ENCODE peak calls at places on chromosomes 6 and 20, in ten cellular contexts. One of them, this sample, is unnamed.

GRCh38 chr20:22371843-22372242 is 212.5 kb downstream of the FOXA2 start:
- DNase-seq in IMR-90: no peak
- DNase-seq in HCT116: no peak
- DNase-seq in tibial nerve: no peak
- DNase-seq in breast epithelium: no peak
- DNase-seq in Peyer's patch: peak
- DNase-seq in H54: no peak
- DNase-seq in NB4: peak
- DNase-seq in right lobe of liver: no peak
- DNase-seq in heart left ventricle: no peak
- DNase-seq in this sample: no peak

GRCh38 chr6:16160794-16161193 is 31.9 kb downstream of the MYLIP start:
- DNase-seq in Peyer's patch: no peak
- DNase-seq in heart left ventricle: no peak
- DNase-seq in tibial nerve: no peak
- DNase-seq in breast epithelium: no peak
- DNase-seq in right lobe of liver: no peak
- DNase-seq in IMR-90: no peak
- DNase-seq in H54: no peak
- DNase-seq in HCT116: no peak
- DNase-seq in NB4: no peak
- DNase-seq in this sample: no peak

GRCh38 chr6:137094411-137095008 is 49.7 kb upstream of the IL20RA start:
- DNase-seq in right lobe of liver: no peak
- DNase-seq in NB4: peak
- DNase-seq in tibial nerve: peak
- DNase-seq in heart left ventricle: peak
- DNase-seq in Peyer's patch: peak
- DNase-seq in breast epithelium: no peak
- DNase-seq in HCT116: peak
- DNase-seq in H54: no peak
- DNase-seq in IMR-90: peak
- DNase-seq in this sample: peak

GRCh38 chr6:140276719-140277118 is 902.3 kb upstream of the CITED2 start:
- DNase-seq in tibial nerve: no peak
- DNase-seq in Peyer's patch: no peak
- DNase-seq in right lobe of liver: no peak
- DNase-seq in NB4: no peak
- DNase-seq in IMR-90: peak
- DNase-seq in H54: no peak
- DNase-seq in breast epithelium: no peak
- DNase-seq in HCT116: no peak
- DNase-seq in heart left ventricle: no peak
- DNase-seq in this sample: no peak

GRCh38 chr20:10563935-10564492 is 109.8 kb downstream of the JAG1 start:
- DNase-seq in heart left ventricle: no peak
- DNase-seq in right lobe of liver: no peak
- DNase-seq in Peyer's patch: no peak
- DNase-seq in tibial nerve: no peak
- DNase-seq in IMR-90: no peak
- DNase-seq in H54: no peak
- DNase-seq in breast epithelium: no peak
- DNase-seq in HCT116: no peak
- DNase-seq in NB4: peak
- DNase-seq in this sample: no peak

GRCh38 chr20:63746766-63747315 is 7.3 kb downstream of the SLC2A4RG start:
- DNase-seq in IMR-90: no peak
- DNase-seq in H54: no peak
- DNase-seq in breast epithelium: no peak
- DNase-seq in Peyer's patch: no peak
- DNase-seq in NB4: no peak
- DNase-seq in heart left ventricle: peak
- DNase-seq in right lobe of liver: peak
- DNase-seq in HCT116: no peak
- DNase-seq in tibial nerve: no peak
- DNase-seq in this sample: no peak

GRCh38 chr6:108581237-108581931 is 20.7 kb downstream of the FOXO3 start:
- DNase-seq in NB4: peak
- DNase-seq in HCT116: no peak
- DNase-seq in heart left ventricle: no peak
- DNase-seq in breast epithelium: no peak
- DNase-seq in Peyer's patch: no peak
- DNase-seq in H54: no peak
- DNase-seq in right lobe of liver: peak
- DNase-seq in tibial nerve: no peak
- DNase-seq in IMR-90: peak
- DNase-seq in this sample: peak

GRCh38 chr6:3578981-3579380 is 122.1 kb upstream of the SLC22A23 start:
- DNase-seq in Peyer's patch: no peak
- DNase-seq in NB4: no peak
- DNase-seq in IMR-90: no peak
- DNase-seq in breast epithelium: no peak
- DNase-seq in tibial nerve: no peak
- DNase-seq in H54: no peak
- DNase-seq in heart left ventricle: no peak
- DNase-seq in HCT116: no peak
- DNase-seq in right lobe of liver: no peak
- DNase-seq in this sample: no peak

GRCh38 chr6:38068854-38069253 is 249.3 kb downstream of the ZFAND3 start:
- DNase-seq in breast epithelium: no peak
- DNase-seq in H54: no peak
- DNase-seq in heart left ventricle: no peak
- DNase-seq in NB4: no peak
- DNase-seq in IMR-90: no peak
- DNase-seq in right lobe of liver: no peak
- DNase-seq in tibial nerve: no peak
- DNase-seq in HCT116: no peak
- DNase-seq in Peyer's patch: no peak
- DNase-seq in this sample: no peak

GRCh38 chr6:163943647-163944395 is 529.3 kb downstream of the QKI start:
- DNase-seq in Peyer's patch: no peak
- DNase-seq in breast epithelium: no peak
- DNase-seq in IMR-90: peak
- DNase-seq in HCT116: no peak
- DNase-seq in H54: no peak
- DNase-seq in right lobe of liver: no peak
- DNase-seq in heart left ventricle: peak
- DNase-seq in tibial nerve: no peak
- DNase-seq in NB4: no peak
- DNase-seq in this sample: no peak

GRCh38 chr6:23413327-23414203 is 712.5 kb upstream of the NRSN1 start:
- DNase-seq in HCT116: no peak
- DNase-seq in tibial nerve: no peak
- DNase-seq in H54: no peak
- DNase-seq in Peyer's patch: no peak
- DNase-seq in right lobe of liver: no peak
- DNase-seq in breast epithelium: no peak
- DNase-seq in IMR-90: peak
- DNase-seq in NB4: no peak
- DNase-seq in heart left ventricle: no peak
- DNase-seq in this sample: no peak

GRCh38 chr6:52549428-52549827 is 27.4 kb downstream of the TRAM2 start:
- DNase-seq in IMR-90: no peak
- DNase-seq in H54: no peak
- DNase-seq in tibial nerve: no peak
- DNase-seq in breast epithelium: no peak
- DNase-seq in NB4: no peak
- DNase-seq in HCT116: no peak
- DNase-seq in right lobe of liver: no peak
- DNase-seq in heart left ventricle: no peak
- DNase-seq in Peyer's patch: no peak
- DNase-seq in this sample: no peak

GRCh38 chr6:114315841-114316595 is 26.8 kb downstream of the HS3ST5 start:
- DNase-seq in tibial nerve: no peak
- DNase-seq in Peyer's patch: no peak
- DNase-seq in heart left ventricle: no peak
- DNase-seq in NB4: no peak
- DNase-seq in breast epithelium: no peak
- DNase-seq in right lobe of liver: no peak
- DNase-seq in H54: no peak
- DNase-seq in HCT116: no peak
- DNase-seq in IMR-90: no peak
- DNase-seq in this sample: no peak

DNA sequence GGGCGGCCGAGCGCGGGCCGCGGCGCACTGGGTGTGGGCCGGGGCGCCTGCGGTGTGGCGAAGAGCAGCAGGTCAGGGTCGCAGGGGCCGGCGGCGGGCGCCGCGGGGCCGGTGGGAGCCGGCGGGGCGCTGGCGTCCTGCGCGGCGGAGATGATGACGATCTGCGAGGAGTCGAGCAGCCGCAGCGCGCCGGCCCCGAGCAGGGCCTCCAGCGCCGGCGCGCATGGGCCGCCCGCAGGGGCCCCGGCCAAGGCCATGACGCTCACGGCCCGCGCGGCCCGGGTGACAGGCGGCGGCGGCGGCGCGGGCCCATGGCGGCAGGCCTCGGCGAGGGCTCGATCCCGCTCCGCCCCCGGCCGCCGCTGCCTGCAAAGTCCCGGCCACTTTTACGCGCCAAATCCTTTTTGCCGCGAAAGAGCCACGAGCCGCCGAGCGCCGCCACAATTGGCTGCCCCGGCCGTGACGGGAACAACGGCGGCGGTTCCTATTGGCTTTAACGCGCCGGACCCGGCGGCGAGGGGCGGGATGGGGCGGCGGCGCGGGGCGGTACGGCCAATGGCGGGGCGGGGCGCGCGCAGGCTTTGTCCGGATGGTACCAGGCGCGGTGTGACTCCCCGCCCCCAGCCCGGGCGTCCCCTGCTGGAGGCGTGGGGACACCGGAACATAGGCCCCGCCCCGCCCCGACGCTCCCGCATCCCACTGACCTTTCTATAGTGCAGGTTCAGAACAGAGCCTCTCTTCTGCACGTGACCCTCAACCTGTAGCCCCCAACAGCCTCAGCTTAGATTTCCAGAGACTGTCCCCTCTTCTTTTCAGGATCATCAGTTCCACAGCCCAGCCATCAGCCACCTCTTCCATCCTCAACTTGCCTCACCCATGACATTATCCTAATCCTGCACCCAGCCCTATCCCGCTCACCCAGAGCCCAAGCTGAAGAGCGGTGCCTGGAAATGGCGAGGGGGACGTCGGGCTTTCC is at the start of gene E2F1:
- DNase-seq in H54: peak
- DNase-seq in NB4: peak
- DNase-seq in tibial nerve: peak
- DNase-seq in HCT116: peak
- DNase-seq in right lobe of liver: peak
- DNase-seq in IMR-90: peak
- DNase-seq in Peyer's patch: peak
- DNase-seq in breast epithelium: peak
- DNase-seq in heart left ventricle: peak
- DNase-seq in this sample: peak
- TF ChIP-seq POLR2A in H54: peak
- TF ChIP-seq POLR2A in NB4: peak
- TF ChIP-seq POLR2A in tibial nerve: no peak
- TF ChIP-seq POLR2A in HCT116: peak
- TF ChIP-seq POLR2A in right lobe of liver: peak
- TF ChIP-seq POLR2A in IMR-90: no peak
- TF ChIP-seq POLR2A in Peyer's patch: no peak
- TF ChIP-seq POLR2A in breast epithelium: no peak
- TF ChIP-seq POLR2A in heart left ventricle: peak
- TF ChIP-seq POLR2A in this sample: no peak

GRCh38 chr6:155493694-155494143 is 38.1 kb upstream of the NOX3 start:
- DNase-seq in NB4: peak
- DNase-seq in HCT116: peak
- DNase-seq in tibial nerve: no peak
- DNase-seq in breast epithelium: peak
- DNase-seq in right lobe of liver: no peak
- DNase-seq in heart left ventricle: peak
- DNase-seq in IMR-90: peak
- DNase-seq in H54: peak
- DNase-seq in Peyer's patch: no peak
- DNase-seq in this sample: no peak
- TF ChIP-seq POLR2A in NB4: no peak
- TF ChIP-seq POLR2A in HCT116: no peak
- TF ChIP-seq POLR2A in tibial nerve: no peak
- TF ChIP-seq POLR2A in breast epithelium: no peak
- TF ChIP-seq POLR2A in right lobe of liver: no peak
- TF ChIP-seq POLR2A in heart left ventricle: no peak
- TF ChIP-seq POLR2A in IMR-90: peak
- TF ChIP-seq POLR2A in H54: no peak
- TF ChIP-seq POLR2A in Peyer's patch: no peak
- TF ChIP-seq POLR2A in this sample: no peak

GRCh38 chr6:33958863-33959651 is 155.3 kb upstream of the MLN start:
- DNase-seq in NB4: no peak
- DNase-seq in Peyer's patch: no peak
- DNase-seq in H54: no peak
- DNase-seq in breast epithelium: no peak
- DNase-seq in right lobe of liver: no peak
- DNase-seq in HCT116: no peak
- DNase-seq in tibial nerve: no peak
- DNase-seq in IMR-90: no peak
- DNase-seq in heart left ventricle: no peak
- DNase-seq in this sample: no peak

GRCh38 chr6:33960345-33961313 is 156.8 kb upstream of the MLN start:
- DNase-seq in IMR-90: no peak
- DNase-seq in NB4: no peak
- DNase-seq in right lobe of liver: no peak
- DNase-seq in Peyer's patch: no peak
- DNase-seq in HCT116: no peak
- DNase-seq in H54: no peak
- DNase-seq in tibial nerve: no peak
- DNase-seq in breast epithelium: no peak
- DNase-seq in heart left ventricle: no peak
- DNase-seq in this sample: peak

GRCh38 chr6:33958208-33958862 is 154.5 kb upstream of the MLN start:
- DNase-seq in H54: no peak
- DNase-seq in IMR-90: no peak
- DNase-seq in breast epithelium: no peak
- DNase-seq in right lobe of liver: no peak
- DNase-seq in heart left ventricle: no peak
- DNase-seq in NB4: peak
- DNase-seq in Peyer's patch: no peak
- DNase-seq in HCT116: no peak
- DNase-seq in tibial nerve: no peak
- DNase-seq in this sample: peak

GRCh38 chr6:33961686-33962085 is 157.9 kb upstream of the MLN start:
- DNase-seq in Peyer's patch: no peak
- DNase-seq in breast epithelium: no peak
- DNase-seq in IMR-90: no peak
- DNase-seq in HCT116: no peak
- DNase-seq in H54: no peak
- DNase-seq in heart left ventricle: no peak
- DNase-seq in tibial nerve: no peak
- DNase-seq in right lobe of liver: no peak
- DNase-seq in NB4: no peak
- DNase-seq in this sample: no peak

GRCh38 chr6:33959661-33960344 is 156.0 kb upstream of the MLN start:
- DNase-seq in IMR-90: no peak
- DNase-seq in heart left ventricle: no peak
- DNase-seq in breast epithelium: no peak
- DNase-seq in HCT116: no peak
- DNase-seq in tibial nerve: no peak
- DNase-seq in H54: no peak
- DNase-seq in NB4: no peak
- DNase-seq in right lobe of liver: no peak
- DNase-seq in Peyer's patch: no peak
- DNase-seq in this sample: no peak
- TF ChIP-seq POLR2A in IMR-90: no peak
- TF ChIP-seq POLR2A in heart left ventricle: no peak
- TF ChIP-seq POLR2A in breast epithelium: no peak
- TF ChIP-seq POLR2A in HCT116: no peak
- TF ChIP-seq POLR2A in tibial nerve: no peak
- TF ChIP-seq POLR2A in H54: no peak
- TF ChIP-seq POLR2A in NB4: no peak
- TF ChIP-seq POLR2A in right lobe of liver: no peak
- TF ChIP-seq POLR2A in Peyer's patch: no peak
- TF ChIP-seq POLR2A in this sample: no peak

GRCh38 chr20:37095609-37096414 is at the start of gene RBL1:
- DNase-seq in HCT116: peak
- DNase-seq in heart left ventricle: peak
- DNase-seq in right lobe of liver: peak
- DNase-seq in NB4: peak
- DNase-seq in H54: peak
- DNase-seq in IMR-90: peak
- DNase-seq in tibial nerve: peak
- DNase-seq in Peyer's patch: peak
- DNase-seq in breast epithelium: peak
- DNase-seq in this sample: peak
- TF ChIP-seq POLR2A in HCT116: peak
- TF ChIP-seq POLR2A in heart left ventricle: peak
- TF ChIP-seq POLR2A in right lobe of liver: peak
- TF ChIP-seq POLR2A in NB4: peak
- TF ChIP-seq POLR2A in H54: peak
- TF ChIP-seq POLR2A in IMR-90: no peak
- TF ChIP-seq POLR2A in tibial nerve: no peak
- TF ChIP-seq POLR2A in Peyer's patch: peak
- TF ChIP-seq POLR2A in breast epithelium: no peak
- TF ChIP-seq POLR2A in this sample: peak